ENCODE peak calls at places on chromosomes 11 and 22, in six cellular contexts. F is T-helper 9 cell; N is activated naive CD4-positive, alpha-beta T cell; M is KBM-7; A is AG08396; W is EH. B is an unnamed sample.

GRCh38 chr11:123690490-123690889 is 36.1 kb upstream of the SCN3B start:
- DNase-seq in N (no peak), W (peak), M (no peak), F (no peak), A (peak), B (no peak)

GRCh38 chr22:31206896-31207687 is 5.0 kb upstream of the LIMK2 start:
- DNase-seq in W (no peak), M (no peak), N (no peak), A (no peak), F (no peak), B (no peak)

GRCh38 chr11:79100093-79100704 is 340.6 kb downstream of the TENM4 start:
- DNase-seq in A (peak), M (peak), W (peak), F (no peak), N (no peak), B (no peak)

GRCh38 chr22:28018461-28018927 is 99.4 kb upstream of the PITPNB start:
- DNase-seq in F (no peak), W (no peak), A (no peak), M (no peak), N (no peak), B (no peak)

GRCh38 chr11:8658210-8658968 is 24.1 kb downstream of the TRIM66 start:
- DNase-seq in N (no peak), F (no peak), M (no peak), A (no peak), W (no peak), B (no peak)

GRCh38 chr11:10878408-10879214 is 20.8 kb upstream of the ZBED5 start:
- DNase-seq in M (peak), F (no peak), A (peak), W (peak), N (no peak), B (no peak)

GRCh38 chr11:20488352-20488751 is 100.8 kb downstream of the PRMT3 start:
- DNase-seq in N (no peak), W (no peak), F (no peak), M (no peak), A (no peak), B (no peak)

GRCh38 chr11:125990244-125990643 is 44.4 kb downstream of the VSIG10L2 start:
- DNase-seq in A (peak), M (no peak), W (peak), F (no peak), N (no peak), B (no peak)

GRCh38 chr11:31872074-31872440 is 60.9 kb upstream of the PAX6 start:
- DNase-seq in N (no peak), F (no peak), W (no peak), A (no peak), M (no peak), B (no peak)

GRCh38 chr11:28729339-28729738 is 621.2 kb downstream of the METTL15 start:
- DNase-seq in N (no peak), M (no peak), A (no peak), W (no peak), F (no peak), B (no peak)

GRCh38 chr11:102476812-102477211 is 24.2 kb upstream of the TMEM123 start:
- DNase-seq in F (no peak), N (no peak), W (peak), A (no peak), M (peak), B (no peak)

GRCh38 chr11:69123593-69124545 is 31.9 kb upstream of the SMIM38 start:
- DNase-seq in N (no peak), A (no peak), W (no peak), F (no peak), M (no peak), B (no peak)

GRCh38 chr11:111500481-111500880 is 11.7 kb downstream of the BTG4 start:
- DNase-seq in M (no peak), N (no peak), F (no peak), W (no peak), A (no peak), B (no peak)

GRCh38 chr11:119028346-119029068 is 2.2 kb downstream of the SLC37A4 start:
- DNase-seq in W (no peak), M (no peak), N (no peak), A (no peak), F (no peak), B (no peak)

GRCh38 chr11:13169709-13170108 is 107.9 kb upstream of the BMAL1 start:
- DNase-seq in N (no peak), A (peak), M (no peak), W (peak), F (no peak), B (no peak)

GRCh38 chr22:44697423-44698179 is 4.4 kb upstream of the PRR5 start:
- DNase-seq in M (peak), F (peak), N (peak), W (peak), A (peak), B (peak)

GRCh38 chr22:40241200-40241763 is 63.6 kb downstream of the TNRC6B start:
- DNase-seq in A (no peak), M (no peak), F (no peak), N (no peak), W (no peak), B (no peak)

GRCh38 chr22:31616315-31616980 is 45.6 kb downstream of the PISD start:
- DNase-seq in A (no peak), M (no peak), W (no peak), N (no peak), F (no peak), B (no peak)

GRCh38 chr11:111911563-111912401 is at the start of gene CRYAB:
- DNase-seq in A (peak), W (peak), N (no peak), M (no peak), F (no peak), B (no peak)

GRCh38 chr22:19582033-19582693 is 58.0 kb upstream of the CLDN5 start:
- DNase-seq in F (no peak), M (no peak), N (no peak), A (no peak), W (no peak), B (no peak)

GRCh38 chr11:134377876-134378275 is 34.2 kb downstream of the B3GAT1 start:
- DNase-seq in N (no peak), W (no peak), F (no peak), A (no peak), M (no peak), B (no peak)

GRCh38 chr11:2269601-2270321 is 627 bp downstream of the ASCL2 start:
- DNase-seq in N (peak), W (peak), A (peak), F (no peak), M (peak), B (peak)